ENCODE peak calls at places on chromosomes 12 and 14, in seven cellular contexts. One of them, this sample, is unnamed.

GRCh38 chr12:51814311-51815088 is 34.0 kb downstream of the FIGNL2 start:
- DNase-seq in GM12865: peak
- DNase-seq in A673: peak
- DNase-seq in lower leg skin: no peak
- DNase-seq in thyroid gland: peak
- DNase-seq in A549: peak
- DNase-seq in K562: peak
- DNase-seq in this sample: peak

GRCh38 chr12:80676856-80677255 is 30.6 kb upstream of the MYF6 start:
- DNase-seq in A549: no peak
- DNase-seq in K562: no peak
- DNase-seq in GM12865: no peak
- DNase-seq in thyroid gland: no peak
- DNase-seq in A673: no peak
- DNase-seq in lower leg skin: no peak
- DNase-seq in this sample: no peak

GRCh38 chr12:120744922-120745493 is 19.4 kb downstream of the ACADS start:
- DNase-seq in K562: no peak
- DNase-seq in A549: no peak
- DNase-seq in lower leg skin: no peak
- DNase-seq in thyroid gland: no peak
- DNase-seq in GM12865: no peak
- DNase-seq in A673: no peak
- DNase-seq in this sample: no peak

GRCh38 chr12:28583771-28584261 is 393.6 kb downstream of the CCDC91 start:
- DNase-seq in lower leg skin: no peak
- DNase-seq in GM12865: no peak
- DNase-seq in thyroid gland: no peak
- DNase-seq in A549: no peak
- DNase-seq in A673: no peak
- DNase-seq in K562: no peak
- DNase-seq in this sample: peak

GRCh38 chr14:77041837-77042557 is 13.5 kb upstream of the IRF2BPL start:
- DNase-seq in thyroid gland: peak
- DNase-seq in A673: no peak
- DNase-seq in lower leg skin: peak
- DNase-seq in K562: no peak
- DNase-seq in A549: no peak
- DNase-seq in GM12865: peak
- DNase-seq in this sample: peak

GRCh38 chr14:95137804-95138167 is 19.5 kb downstream of the DICER1 start:
- DNase-seq in A549: no peak
- DNase-seq in lower leg skin: no peak
- DNase-seq in thyroid gland: peak
- DNase-seq in A673: no peak
- DNase-seq in GM12865: no peak
- DNase-seq in K562: no peak
- DNase-seq in this sample: no peak

GRCh38 chr14:45757655-45758054 is 504.7 kb upstream of the MIS18BP1 start:
- DNase-seq in lower leg skin: no peak
- DNase-seq in GM12865: no peak
- DNase-seq in A673: no peak
- DNase-seq in K562: no peak
- DNase-seq in thyroid gland: no peak
- DNase-seq in A549: no peak
- DNase-seq in this sample: no peak

GRCh38 chr12:132466241-132467188 is 23.4 kb upstream of the FBRSL1 start:
- DNase-seq in thyroid gland: peak
- DNase-seq in A549: no peak
- DNase-seq in lower leg skin: no peak
- DNase-seq in A673: peak
- DNase-seq in GM12865: no peak
- DNase-seq in K562: no peak
- DNase-seq in this sample: no peak

GRCh38 chr12:120356567-120357030 is 12.4 kb downstream of the MSI1 start:
- DNase-seq in A549: peak
- DNase-seq in K562: peak
- DNase-seq in thyroid gland: peak
- DNase-seq in GM12865: peak
- DNase-seq in A673: peak
- DNase-seq in lower leg skin: peak
- DNase-seq in this sample: peak

GRCh38 chr14:67319142-67319541 is 40.5 kb downstream of the ATP6V1D start:
- DNase-seq in thyroid gland: no peak
- DNase-seq in K562: no peak
- DNase-seq in A673: no peak
- DNase-seq in lower leg skin: no peak
- DNase-seq in A549: no peak
- DNase-seq in GM12865: no peak
- DNase-seq in this sample: no peak

GRCh38 chr12:104219361-104219892 is 3.8 kb downstream of the TXNRD1 start:
- DNase-seq in thyroid gland: no peak
- DNase-seq in A549: peak
- DNase-seq in lower leg skin: peak
- DNase-seq in K562: no peak
- DNase-seq in GM12865: no peak
- DNase-seq in A673: peak
- DNase-seq in this sample: peak

GRCh38 chr12:12097821-12098688 is 27.3 kb downstream of the BCL2L14 start:
- DNase-seq in lower leg skin: no peak
- DNase-seq in thyroid gland: no peak
- DNase-seq in A549: no peak
- DNase-seq in K562: no peak
- DNase-seq in A673: peak
- DNase-seq in GM12865: no peak
- DNase-seq in this sample: no peak

GRCh38 chr12:121883315-121883660 is 5.3 kb upstream of the PSMD9 start:
- DNase-seq in thyroid gland: no peak
- DNase-seq in A549: no peak
- DNase-seq in A673: no peak
- DNase-seq in GM12865: no peak
- DNase-seq in lower leg skin: no peak
- DNase-seq in K562: peak
- DNase-seq in this sample: no peak

GRCh38 chr14:96349286-96350075 is 13.7 kb downstream of the ATG2B start:
- DNase-seq in A549: no peak
- DNase-seq in lower leg skin: no peak
- DNase-seq in thyroid gland: no peak
- DNase-seq in GM12865: no peak
- DNase-seq in A673: no peak
- DNase-seq in K562: no peak
- DNase-seq in this sample: no peak

GRCh38 chr12:126233625-126234024 is 1168.4 kb downstream of the AACS start:
- DNase-seq in A549: no peak
- DNase-seq in thyroid gland: no peak
- DNase-seq in GM12865: no peak
- DNase-seq in lower leg skin: no peak
- DNase-seq in A673: peak
- DNase-seq in K562: no peak
- DNase-seq in this sample: no peak

GRCh38 chr14:73850940-73851339 is 691 bp upstream of the PTGR2 start:
- DNase-seq in lower leg skin: no peak
- DNase-seq in GM12865: no peak
- DNase-seq in A673: peak
- DNase-seq in A549: no peak
- DNase-seq in thyroid gland: no peak
- DNase-seq in K562: no peak
- DNase-seq in this sample: peak

GRCh38 chr12:64007853-64008252 is 163.4 kb downstream of the SRGAP1 start:
- DNase-seq in thyroid gland: no peak
- DNase-seq in K562: no peak
- DNase-seq in A549: no peak
- DNase-seq in lower leg skin: no peak
- DNase-seq in GM12865: no peak
- DNase-seq in A673: peak
- DNase-seq in this sample: no peak

GRCh38 chr12:131930510-131930909 is 1.4 kb downstream of the PUS1 start:
- DNase-seq in K562: no peak
- DNase-seq in thyroid gland: no peak
- DNase-seq in GM12865: no peak
- DNase-seq in A673: no peak
- DNase-seq in lower leg skin: no peak
- DNase-seq in A549: no peak
- DNase-seq in this sample: no peak

GRCh38 chr12:21934173-21934572 is 7.1 kb downstream of the ABCC9 start:
- DNase-seq in A673: no peak
- DNase-seq in lower leg skin: no peak
- DNase-seq in A549: no peak
- DNase-seq in K562: no peak
- DNase-seq in GM12865: no peak
- DNase-seq in thyroid gland: no peak
- DNase-seq in this sample: peak

GRCh38 chr12:16350682-16351081 is 3.2 kb downstream of the MGST1 start:
- DNase-seq in lower leg skin: peak
- DNase-seq in A549: peak
- DNase-seq in GM12865: no peak
- DNase-seq in A673: no peak
- DNase-seq in thyroid gland: peak
- DNase-seq in K562: no peak
- DNase-seq in this sample: peak

GRCh38 chr12:47867496-47867941 is 37.3 kb downstream of the VDR start:
- DNase-seq in GM12865: no peak
- DNase-seq in lower leg skin: no peak
- DNase-seq in thyroid gland: no peak
- DNase-seq in A673: peak
- DNase-seq in K562: peak
- DNase-seq in A549: no peak
- DNase-seq in this sample: peak

GRCh38 chr12:125734137-125734536 is 668.9 kb downstream of the AACS start:
- DNase-seq in lower leg skin: no peak
- DNase-seq in thyroid gland: no peak
- DNase-seq in GM12865: no peak
- DNase-seq in A549: no peak
- DNase-seq in K562: no peak
- DNase-seq in A673: peak
- DNase-seq in this sample: no peak

GRCh38 chr14:73472182-73473114 is 14.1 kb upstream of the NUMB start:
- DNase-seq in GM12865: peak
- DNase-seq in lower leg skin: no peak
- DNase-seq in K562: peak
- DNase-seq in thyroid gland: no peak
- DNase-seq in A673: peak
- DNase-seq in A549: peak
- DNase-seq in this sample: peak

GRCh38 chr12:81723361-81723760 is 35.8 kb downstream of the PPFIA2 start:
- DNase-seq in K562: no peak
- DNase-seq in GM12865: no peak
- DNase-seq in lower leg skin: no peak
- DNase-seq in A673: no peak
- DNase-seq in thyroid gland: no peak
- DNase-seq in A549: no peak
- DNase-seq in this sample: no peak

GRCh38 chr14:86055512-86055911 is 525.6 kb downstream of the FLRT2 start:
- DNase-seq in A549: no peak
- DNase-seq in A673: peak
- DNase-seq in lower leg skin: no peak
- DNase-seq in thyroid gland: no peak
- DNase-seq in GM12865: no peak
- DNase-seq in K562: no peak
- DNase-seq in this sample: peak

GRCh38 chr14:65255029-65255545 is 152.8 kb upstream of the MAX start:
- DNase-seq in thyroid gland: no peak
- DNase-seq in lower leg skin: no peak
- DNase-seq in GM12865: no peak
- DNase-seq in A549: peak
- DNase-seq in K562: no peak
- DNase-seq in A673: no peak
- DNase-seq in this sample: peak
- H3K4me3 ChIP-seq in thyroid gland: no peak
- H3K4me3 ChIP-seq in lower leg skin: no peak
- H3K4me3 ChIP-seq in GM12865: no peak
- H3K4me3 ChIP-seq in A549: no peak
- H3K4me3 ChIP-seq in K562: no peak
- H3K4me3 ChIP-seq in A673: no peak
- H3K4me3 ChIP-seq in this sample: no peak

GRCh38 chr12:117441751-117442150 is 80.3 kb upstream of the NOS1 start:
- DNase-seq in thyroid gland: peak
- DNase-seq in K562: no peak
- DNase-seq in GM12865: no peak
- DNase-seq in A549: peak
- DNase-seq in lower leg skin: peak
- DNase-seq in A673: peak
- DNase-seq in this sample: peak

GRCh38 chr12:117439531-117440001 is 78.1 kb upstream of the NOS1 start:
- DNase-seq in A549: no peak
- DNase-seq in K562: no peak
- DNase-seq in thyroid gland: peak
- DNase-seq in lower leg skin: no peak
- DNase-seq in A673: no peak
- DNase-seq in GM12865: no peak
- DNase-seq in this sample: no peak

GRCh38 chr12:117447665-117448366 is 86.4 kb upstream of the NOS1 start:
- DNase-seq in A673: no peak
- DNase-seq in GM12865: no peak
- DNase-seq in thyroid gland: no peak
- DNase-seq in K562: no peak
- DNase-seq in lower leg skin: no peak
- DNase-seq in A549: no peak
- DNase-seq in this sample: no peak

GRCh38 chr12:117440384-117440783 is 79.0 kb upstream of the NOS1 start:
- DNase-seq in A549: no peak
- DNase-seq in A673: no peak
- DNase-seq in thyroid gland: no peak
- DNase-seq in lower leg skin: no peak
- DNase-seq in GM12865: no peak
- DNase-seq in K562: no peak
- DNase-seq in this sample: no peak

GRCh38 chr12:117444781-117445180 is 83.4 kb upstream of the NOS1 start:
- DNase-seq in lower leg skin: no peak
- DNase-seq in GM12865: no peak
- DNase-seq in A673: no peak
- DNase-seq in K562: no peak
- DNase-seq in thyroid gland: no peak
- DNase-seq in A549: no peak
- DNase-seq in this sample: no peak
- TF ChIP-seq CTCF in lower leg skin: no peak
- TF ChIP-seq CTCF in GM12865: no peak
- TF ChIP-seq CTCF in A673: no peak
- TF ChIP-seq CTCF in K562: no peak
- TF ChIP-seq CTCF in thyroid gland: no peak
- TF ChIP-seq CTCF in A549: no peak
- TF ChIP-seq CTCF in this sample: no peak

GRCh38 chr14:57714487-57714899 is 151.4 kb downstream of the SLC35F4 start:
- DNase-seq in GM12865: no peak
- DNase-seq in thyroid gland: no peak
- DNase-seq in A673: no peak
- DNase-seq in lower leg skin: no peak
- DNase-seq in K562: no peak
- DNase-seq in A549: no peak
- DNase-seq in this sample: no peak
- H3K4me3 ChIP-seq in GM12865: no peak
- H3K4me3 ChIP-seq in thyroid gland: no peak
- H3K4me3 ChIP-seq in A673: no peak
- H3K4me3 ChIP-seq in lower leg skin: no peak
- H3K4me3 ChIP-seq in K562: no peak
- H3K4me3 ChIP-seq in A549: no peak
- H3K4me3 ChIP-seq in this sample: no peak

DNA sequence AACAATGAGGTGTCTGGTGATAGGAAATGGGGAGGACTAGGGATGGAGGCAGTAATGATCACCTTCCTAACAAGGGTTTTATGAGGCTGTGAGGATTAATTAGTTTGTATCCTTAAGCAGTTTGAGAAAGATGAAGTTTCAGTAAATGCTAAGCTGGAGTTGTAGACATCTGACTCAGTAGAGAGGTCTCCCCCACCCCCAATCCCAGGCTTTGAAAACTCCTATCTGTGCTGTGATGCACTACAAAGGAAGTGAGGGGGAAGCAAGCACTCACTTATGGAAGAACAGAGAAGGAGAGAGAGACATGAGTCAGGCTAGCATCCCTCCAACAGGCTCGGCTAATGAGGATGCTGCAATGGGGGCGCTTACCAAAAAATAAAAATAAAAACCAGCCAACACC is 5.5 kb upstream of the BCL11B start:
- DNase-seq in lower leg skin: no peak
- DNase-seq in GM12865: no peak
- DNase-seq in A673: no peak
- DNase-seq in A549: no peak
- DNase-seq in K562: no peak
- DNase-seq in thyroid gland: no peak
- DNase-seq in this sample: no peak
- TF ChIP-seq CTCF in lower leg skin: no peak
- TF ChIP-seq CTCF in GM12865: no peak
- TF ChIP-seq CTCF in A673: no peak
- TF ChIP-seq CTCF in A549: no peak
- TF ChIP-seq CTCF in K562: no peak
- TF ChIP-seq CTCF in thyroid gland: no peak
- TF ChIP-seq CTCF in this sample: no peak